ENCODE peak calls at places on chromosomes 13 and 19, in four cellular contexts. J is tibial artery; P is GM23338; C is effector memory CD4-positive, alpha-beta T cell. T is an unnamed sample. For H3K36me3 and H3K4me1, the result is how much of the 10 kb centered on the place peaks cover.

GRCh38 chr13:96090240-96091101 is 564 bp downstream of the HS6ST3 start:
- DNase-seq in C (no peak), P (peak), J (no peak), T (no peak)

GRCh38 chr19:16325671-16326400 is 1.2 kb downstream of the KLF2 start:
- DNase-seq in P (peak), C (peak), J (no peak), T (no peak)

GRCh38 chr19:49916839-49917733 is 11.9 kb upstream of the ATF5 start:
- DNase-seq in P (peak), J (no peak), C (no peak), T (no peak)

GRCh38 chr13:43988302-43988701 is 108.6 kb downstream of the LACC1 start:
- DNase-seq in J (no peak), P (no peak), C (no peak), T (no peak)

GRCh38 chr19:40281381-40282208 is 3.5 kb downstream of the AKT2 start:
- DNase-seq in C (no peak), J (no peak), P (no peak), T (no peak)

GRCh38 chr19:46744005-46744691 is 1.7 kb upstream of the FKRP start:
- DNase-seq in J (no peak), P (no peak), C (no peak), T (no peak)

GRCh38 chr13:109787135-109787954 is 962 bp upstream of the IRS2 start:
- DNase-seq in J (no peak), P (peak), C (peak), T (no peak)

GRCh38 chr13:21576424-21576823 is 27.5 kb downstream of the MICU2 start:
- DNase-seq in J (no peak), C (no peak), P (no peak), T (no peak)

GRCh38 chr19:3644351-3645066 is 17.9 kb upstream of the CACTIN start:
- DNase-seq in P (no peak), J (no peak), C (no peak), T (no peak)

GRCh38 chr19:15124572-15125231 is 17.5 kb downstream of the SYDE1 start:
- DNase-seq in J (no peak), P (peak), C (no peak), T (no peak)

GRCh38 chr19:15123900-15124299 is 16.7 kb downstream of the SYDE1 start:
- DNase-seq in J (peak), C (no peak), P (no peak), T (no peak)

GRCh38 chr19:15120135-15121026 is 13.2 kb downstream of the SYDE1 start:
- DNase-seq in J (no peak), C (no peak), P (peak), T (no peak)

GRCh38 chr19:15123031-15123890 is 16.1 kb downstream of the SYDE1 start:
- DNase-seq in P (no peak), J (no peak), C (no peak), T (no peak)

DNA sequence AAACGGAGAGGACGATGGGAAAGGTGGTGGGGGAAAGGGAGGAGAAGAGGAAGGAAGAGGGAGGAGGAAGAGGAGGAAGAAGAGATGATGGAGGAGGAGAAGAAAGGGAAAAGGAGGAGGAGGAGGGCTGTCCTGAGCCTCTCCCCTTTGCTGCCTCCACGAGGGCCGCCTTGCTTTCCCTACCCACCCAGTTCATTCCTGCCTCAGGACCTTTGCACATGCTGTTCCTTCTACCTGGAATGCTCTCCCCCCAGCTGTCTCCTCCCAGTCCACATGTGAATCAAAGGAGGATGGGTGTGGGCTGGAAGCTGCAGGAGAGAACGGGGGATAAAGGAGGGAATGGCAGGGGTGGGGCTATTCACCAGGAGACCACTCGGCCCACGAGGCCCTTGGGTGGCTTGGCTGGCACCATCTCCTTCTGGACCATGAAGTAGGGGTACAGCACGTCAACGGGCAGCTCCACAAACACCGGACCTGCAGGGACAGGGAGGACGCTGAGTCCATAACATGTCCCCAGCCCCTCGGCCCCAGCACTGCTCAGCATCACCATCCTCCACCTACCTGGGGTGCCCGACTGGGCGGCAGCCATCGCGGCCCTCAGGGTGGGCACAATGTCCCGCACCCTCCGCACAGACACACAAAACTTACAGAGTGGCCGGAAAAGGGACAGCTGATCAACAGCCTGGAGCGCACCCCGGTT is 15.3 kb downstream of the SYDE1 start:
- DNase-seq in J (no peak), C (no peak), P (no peak), T (no peak)
- H3K36me3 ChIP-seq in J (half or more), C (under half), P (under half), T (half or more)

GRCh38 chr13:36919833-36920611 is at the start of gene SMAD9:
- DNase-seq in P (peak), J (peak), C (no peak), T (no peak)
- H3K27ac ChIP-seq in P (no peak), J (peak), C (no peak), T (peak)

GRCh38 chr19:38639679-38640078 is 7.8 kb upstream of the ACTN4 start:
- DNase-seq in J (no peak), C (no peak), P (no peak), T (no peak)
- H3K4me1 ChIP-seq in J (under half), C (under half), P (under half), T (half or more)

DNA sequence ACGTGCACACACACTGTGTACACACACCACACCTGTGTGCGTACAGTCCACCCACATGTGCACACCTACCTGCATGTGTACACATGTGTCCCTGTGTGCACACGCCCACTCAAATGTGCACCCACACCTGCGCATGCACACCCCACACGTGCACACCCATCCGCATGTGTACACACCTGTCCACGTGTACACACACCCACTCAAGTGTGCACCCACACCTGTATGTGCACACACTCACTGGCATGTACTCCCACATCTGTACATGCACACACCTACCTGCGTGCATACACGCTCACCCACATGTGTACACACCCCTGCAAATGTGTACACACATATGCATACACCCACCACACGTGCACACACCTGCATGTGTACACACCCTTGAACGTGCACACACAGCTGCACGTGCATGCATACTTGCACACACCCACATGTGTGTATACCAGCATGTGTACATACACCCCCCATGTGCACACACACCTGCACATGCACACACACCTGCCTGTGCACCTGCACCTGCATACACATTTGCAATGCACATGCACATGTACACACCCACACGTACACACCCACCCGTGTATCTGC is 10.6 kb downstream of the PKN1 start:
- DNase-seq in P (no peak), J (no peak), C (no peak), T (no peak)
- H3K36me3 ChIP-seq in P (under half), J (half or more), C (half or more), T (under half)

GRCh38 chr19:58560007-58560887 is 1.8 kb upstream of the UBE2M start:
- DNase-seq in J (no peak), C (no peak), P (no peak), T (no peak)

GRCh38 chr19:58558623-58559274 is 338 bp upstream of the UBE2M start:
- DNase-seq in P (peak), J (peak), C (peak), T (no peak)

GRCh38 chr19:58560921-58561320 is 2.5 kb upstream of the UBE2M start:
- DNase-seq in P (no peak), J (no peak), C (no peak), T (no peak)

GRCh38 chr19:58558066-58558622 is at the start of gene UBE2M:
- DNase-seq in C (peak), J (peak), P (peak), T (no peak)

GRCh38 chr19:58559275-58560006 is 1.0 kb upstream of the UBE2M start:
- DNase-seq in C (no peak), J (peak), P (peak), T (no peak)
- H3K27ac ChIP-seq in C (peak), J (peak), P (peak), T (peak)

GRCh38 chr19:55241935-55242464 is 13.4 kb upstream of the TMEM86B start:
- DNase-seq in J (no peak), P (no peak), C (no peak), T (no peak)

GRCh38 chr19:55242517-55242916 is 14.0 kb upstream of the TMEM86B start:
- DNase-seq in J (no peak), P (no peak), C (no peak), T (no peak)

GRCh38 chr19:55239004-55239403 is 10.4 kb upstream of the TMEM86B start:
- DNase-seq in C (no peak), P (no peak), J (no peak), T (no peak)

GRCh38 chr19:55241143-55241934 is 12.8 kb upstream of the TMEM86B start:
- DNase-seq in J (no peak), P (no peak), C (no peak), T (no peak)

DNA sequence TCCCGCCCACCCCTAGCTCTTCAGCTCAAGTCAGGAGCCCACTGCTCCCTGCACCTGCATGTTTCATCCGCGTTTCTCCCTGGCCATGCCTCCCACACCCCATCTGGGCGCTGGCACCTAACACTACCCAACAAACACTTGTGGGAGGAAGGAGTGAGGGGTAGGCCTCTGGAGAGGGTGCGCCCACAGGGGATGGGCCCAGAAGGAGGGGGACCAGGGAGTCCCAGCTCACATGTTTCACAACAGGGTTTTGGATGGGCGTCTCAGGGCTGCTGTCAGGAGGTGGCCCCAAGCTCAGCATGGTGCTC is 12.1 kb upstream of the TMEM86B start:
- DNase-seq in C (no peak), P (no peak), J (no peak), T (no peak)
- H3K4me1 ChIP-seq in C (under half), P (under half), J (under half), T (under half)

GRCh38 chr19:10499550-10500246 is 3.5 kb downstream of the KEAP1 start:
- DNase-seq in C (no peak), P (peak), J (no peak), T (no peak)
- H3K36me3 ChIP-seq in C (under half), P (under half), J (half or more), T (half or more)